ENCODE peak calls at places on chromosome X, in six cellular contexts. E, O, M, L, X and I are unnamed samples.

GRCh38 chrX:154476821-154477220 is 2.3 kb downstream of the LAGE3 start:
- DNase-seq in E (no peak), O (no peak), M (no peak), L (no peak), X (no peak), I (no peak)

GRCh38 chrX:150692837-150693781 is at the start of gene MTMR1:
- DNase-seq in E (peak), O (no peak), M (no peak), L (no peak), X (peak), I (no peak)

GRCh38 chrX:30593435-30594200 is 16.1 kb upstream of the TASL start:
- DNase-seq in E (no peak), O (no peak), M (no peak), L (no peak), X (peak), I (no peak)

GRCh38 chrX:68332156-68332823 is 101.0 kb downstream of the OPHN1 start:
- DNase-seq in E (peak), O (peak), M (peak), L (no peak), X (no peak), I (no peak)

GRCh38 chrX:78555401-78555980 is 103.6 kb downstream of the RTL3 start:
- DNase-seq in E (peak), O (no peak), M (peak), L (no peak), X (no peak), I (no peak)

GRCh38 chrX:2391869-2392606 is 108.7 kb downstream of the DHRSX start:
- DNase-seq in E (peak), O (peak), M (peak), L (no peak), X (no peak), I (peak)

GRCh38 chrX:68490644-68491043 is 8.2 kb upstream of the YIPF6 start:
- DNase-seq in E (peak), O (no peak), M (peak), L (no peak), X (no peak), I (no peak)

GRCh38 chrX:106791495-106791894 is 11.0 kb upstream of the TBC1D8B start:
- DNase-seq in E (peak), O (no peak), M (no peak), L (no peak), X (no peak), I (no peak)

GRCh38 chrX:9310596-9310995 is 154.3 kb upstream of the TBL1X start:
- DNase-seq in E (peak), O (no peak), M (no peak), L (no peak), X (no peak), I (no peak)

GRCh38 chrX:68999351-68999750 is 165.9 kb downstream of the PJA1 start:
- DNase-seq in E (no peak), O (no peak), M (peak), L (no peak), X (no peak), I (no peak)

GRCh38 chrX:10387011-10387410 is 230.2 kb downstream of the CLCN4 start:
- DNase-seq in E (no peak), O (no peak), M (no peak), L (no peak), X (no peak), I (no peak)

GRCh38 chrX:20412871-20413486 is 146.3 kb upstream of the RPS6KA3 start:
- DNase-seq in E (no peak), O (no peak), M (no peak), L (no peak), X (peak), I (no peak)

GRCh38 chrX:115533485-115533884 is 27.5 kb upstream of the PLS3 start:
- DNase-seq in E (peak), O (no peak), M (peak), L (no peak), X (no peak), I (peak)

GRCh38 chrX:47200385-47201150 is 6.9 kb downstream of the UBA1 start:
- DNase-seq in E (peak), O (no peak), M (peak), L (no peak), X (no peak), I (peak)